ENCODE peak calls at places on chromosomes 11 and 22, in ten cellular contexts. W is body of pancreas, L is WTC11, D is AG10803, G is AG04449, B is colonic mucosa, K is epithelial cell of esophagus, J is foreskin keratinocyte, X is NCI-H1436, I is ELR. V is an unnamed sample.

GRCh38 chr22:36702832-36703210 is 731 bp downstream of the CACNG2 start:
- DNase-seq in W (no peak), L (no peak), D (no peak), G (no peak), B (no peak), K (no peak), J (no peak), X (no peak), I (no peak), V (peak)

GRCh38 chr22:26981520-26981919 is 324.1 kb downstream of the MIAT start:
- DNase-seq in W (no peak), L (no peak), D (peak), G (no peak), B (no peak), K (no peak), J (no peak), X (no peak), I (no peak), V (no peak)

GRCh38 chr11:61098778-61099177 is 3.5 kb upstream of the CD5 start:
- DNase-seq in W (no peak), L (no peak), D (no peak), G (no peak), B (no peak), K (no peak), J (no peak), X (no peak), I (no peak), V (no peak)

GRCh38 chr11:11336664-11337063 is 16.4 kb downstream of the CSNK2A3 start:
- DNase-seq in W (no peak), L (no peak), D (no peak), G (no peak), B (no peak), K (no peak), J (no peak), X (no peak), I (no peak), V (no peak)

GRCh38 chr11:131851951-131852350 is 481.5 kb downstream of the NTM start:
- DNase-seq in W (peak), L (no peak), D (no peak), G (no peak), B (no peak), K (no peak), J (no peak), X (no peak), I (no peak), V (peak)

GRCh38 chr11:11984563-11984962 is 23.9 kb downstream of the DKK3 start:
- DNase-seq in W (no peak), L (no peak), D (peak), G (no peak), B (no peak), K (no peak), J (no peak), X (no peak), I (no peak), V (peak)

GRCh38 chr22:26418620-26419019 is 10.4 kb upstream of the ASPHD2 start:
- DNase-seq in W (no peak), L (no peak), D (no peak), G (no peak), B (no peak), K (no peak), J (no peak), X (no peak), I (no peak), V (no peak)

GRCh38 chr22:38203090-38203810 is 1.5 kb downstream of the MAFF start:
- DNase-seq in W (peak), L (peak), D (no peak), G (no peak), B (peak), K (peak), J (no peak), X (peak), I (peak), V (peak)

GRCh38 chr11:117625237-117625636 is 171.8 kb downstream of the DSCAML1 start:
- DNase-seq in W (no peak), L (no peak), D (no peak), G (no peak), B (no peak), K (no peak), J (no peak), X (peak), I (no peak), V (no peak)

GRCh38 chr22:35930933-35931332 is 97.7 kb downstream of the RBFOX2 start:
- DNase-seq in W (peak), L (no peak), D (peak), G (no peak), B (no peak), K (peak), J (no peak), X (peak), I (peak), V (no peak)

GRCh38 chr22:19109198-19110063 is 12.8 kb downstream of the DGCR2 start:
- DNase-seq in W (peak), L (no peak), D (peak), G (peak), B (no peak), K (peak), J (peak), X (no peak), I (peak), V (no peak)

V was measured in ELF-1.